ENCODE peak calls at places on chromosomes 5 and 9, in eight cellular contexts. L is fibroblast of the aortic adventitia, U is heart left ventricle, X is choroid plexus epithelial cell, I is D721Med, D is AG04449, S is fibroblast of pulmonary artery, Y is AG09319. M is an unnamed sample.

GRCh38 chr5:90558344-90559192 is at the start of gene ADGRV1:
- DNase-seq in D (no peak), L (peak; percentile 30), U (peak; percentile 32), I (peak; percentile 38), S (peak; percentile 33), Y (no peak), X (peak; percentile 42), M (no peak)

GRCh38 chr5:15452030-15452429 is 48.0 kb upstream of the FBXL7 start:
- DNase-seq in S (no peak), I (no peak), U (peak; percentile 24), X (no peak), Y (no peak), L (peak; percentile 8), D (no peak), M (no peak)

GRCh38 chr9:135065804-135066203 is 21.7 kb upstream of the OLFM1 start:
- DNase-seq in D (no peak), L (no peak), S (no peak), I (no peak), U (peak; percentile 3), Y (no peak), X (no peak), M (no peak)

GRCh38 chr5:114789773-114790402 is 379.8 kb downstream of the TRIM36 start:
- DNase-seq in L (peak; percentile 2), D (peak; percentile 3), U (no peak), I (peak; percentile 21), S (peak; percentile 7), X (peak; percentile 2), Y (no peak), M (peak; percentile 6)

GRCh38 chr5:175535781-175536180 is 57.4 kb downstream of the SFXN1 start:
- DNase-seq in U (no peak), X (no peak), S (no peak), L (no peak), Y (no peak), D (no peak), I (no peak), M (no peak)

GRCh38 chr5:172745836-172746235 is 25.2 kb downstream of the DUSP1 start:
- DNase-seq in S (no peak), D (no peak), X (no peak), Y (no peak), U (no peak), I (no peak), L (no peak), M (no peak)

GRCh38 chr9:128118971-128119665 is 8.4 kb downstream of the PTGES2 start:
- DNase-seq in I (no peak), X (no peak), Y (no peak), D (no peak), U (peak; percentile 26), S (no peak), L (no peak), M (no peak)

GRCh38 chr9:3962467-3962866 is 337.4 kb downstream of the GLIS3 start:
- DNase-seq in I (no peak), S (peak; percentile 64), D (no peak), X (peak; percentile 75), L (peak; percentile 40), U (no peak), Y (no peak), M (peak; percentile 58)

GRCh38 chr5:74851684-74852353 is 14.4 kb downstream of the FAM169A start:
- DNase-seq in X (peak; percentile 44), Y (peak; percentile 22), S (peak; percentile 64), I (no peak), D (no peak), U (no peak), L (peak; percentile 73), M (peak; percentile 22)

GRCh38 chr9:133004091-133005072 is 25.9 kb downstream of the GFI1B start:
- DNase-seq in I (no peak), X (no peak), Y (no peak), S (no peak), L (no peak), U (no peak), D (no peak), M (no peak)

GRCh38 chr9:90898229-90898628 is 96.6 kb downstream of the SYK start:
- DNase-seq in Y (no peak), L (peak; percentile 16), S (peak; percentile 24), U (no peak), I (no peak), D (no peak), X (peak; percentile 57), M (peak; percentile 18)

GRCh38 chr9:90901933-90902332 is 100.3 kb downstream of the SYK start:
- DNase-seq in L (no peak), D (no peak), I (no peak), X (no peak), S (no peak), Y (no peak), U (no peak), M (no peak)

GRCh38 chr9:90903731-90904422 is 102.3 kb downstream of the SYK start:
- DNase-seq in D (no peak), S (no peak), X (no peak), U (no peak), Y (no peak), L (no peak), I (no peak), M (no peak)

GRCh38 chr9:90899287-90899686 is 97.7 kb downstream of the SYK start:
- DNase-seq in Y (no peak), I (no peak), L (no peak), S (no peak), D (no peak), U (no peak), X (no peak), M (no peak)

GRCh38 chr9:90900130-90900529 is 98.5 kb downstream of the SYK start:
- DNase-seq in I (no peak), D (no peak), Y (no peak), S (no peak), U (peak; percentile 69), X (peak; percentile 30), L (peak; percentile 12), M (peak; percentile 22)
- TF ChIP-seq CTCF in I (no peak), D (peak; percentile 41), Y (peak; percentile 20), S (peak; percentile 21), U (peak; percentile 25), X (peak; percentile 39), L (peak; percentile 23), M (peak; percentile 64)

GRCh38 chr5:171188016-171188415 is 121.0 kb upstream of the TLX3 start:
- DNase-seq in Y (no peak), U (no peak), D (no peak), S (no peak), I (no peak), L (no peak), X (no peak), M (no peak)
- TF ChIP-seq CTCF in Y (no peak), U (no peak), D (no peak), S (no peak), I (no peak), L (no peak), X (no peak), M (no peak)

GRCh38 chr9:93451762-93452709 is 551 bp downstream of the FAM120A start:
- DNase-seq in L (peak; percentile 32), D (no peak), Y (no peak), S (peak; percentile 34), I (no peak), X (peak; percentile 48), U (peak; percentile 57), M (peak; percentile 18)
- TF ChIP-seq CTCF in L (peak; percentile 8), D (no peak), Y (no peak), S (no peak), I (no peak), X (no peak), U (no peak), M (peak; percentile 43)

GRCh38 chr9:121357011-121357410 is 13.0 kb downstream of the STOM start:
- DNase-seq in S (no peak), D (no peak), I (no peak), U (no peak), Y (no peak), L (no peak), X (no peak), M (no peak)

GRCh38 chr9:121358747-121359146 is 11.3 kb downstream of the STOM start:
- DNase-seq in D (no peak), Y (no peak), S (no peak), X (no peak), U (no peak), I (no peak), L (no peak), M (no peak)

GRCh38 chr9:121360975-121361374 is 9.1 kb downstream of the STOM start:
- DNase-seq in X (peak; percentile 92), Y (no peak), U (no peak), L (peak; percentile 89), D (peak; percentile 79), S (peak; percentile 82), I (no peak), M (peak; percentile 87)

GRCh38 chr9:121362813-121363585 is 7.1 kb downstream of the STOM start:
- DNase-seq in L (peak; percentile 84), U (no peak), X (peak; percentile 77), S (peak; percentile 78), D (peak; percentile 55), Y (no peak), I (no peak), M (peak; percentile 88)

GRCh38 chr9:121359358-121360294 is 10.4 kb downstream of the STOM start:
- DNase-seq in Y (no peak), S (peak; percentile 52), U (no peak), D (no peak), I (no peak), X (peak; percentile 58), L (peak; percentile 36), M (peak; percentile 53)
- TF ChIP-seq CTCF in Y (no peak), S (no peak), U (no peak), D (no peak), I (no peak), X (no peak), L (no peak), M (no peak)

GRCh38 chr5:107293551-107293950 is 377.2 kb downstream of the EFNA5 start:
- DNase-seq in S (no peak), L (no peak), Y (no peak), X (no peak), D (no peak), U (no peak), I (no peak), M (no peak)

GRCh38 chr5:107294151-107294550 is 376.6 kb downstream of the EFNA5 start:
- DNase-seq in Y (no peak), X (no peak), D (no peak), S (no peak), L (no peak), I (no peak), U (no peak), M (no peak)

GRCh38 chr5:107295914-107296313 is 374.8 kb downstream of the EFNA5 start:
- DNase-seq in L (no peak), U (no peak), D (no peak), X (no peak), S (no peak), Y (no peak), I (no peak), M (no peak)

GRCh38 chr5:107296572-107296971 is 374.2 kb downstream of the EFNA5 start:
- DNase-seq in I (no peak), U (no peak), D (no peak), L (no peak), Y (no peak), X (no peak), S (no peak), M (no peak)

GRCh38 chr5:107294669-107295068 is 376.1 kb downstream of the EFNA5 start:
- DNase-seq in D (no peak), X (no peak), I (no peak), L (no peak), U (no peak), S (no peak), Y (peak; percentile 15), M (no peak)
- TF ChIP-seq CTCF in D (no peak), X (no peak), I (no peak), L (no peak), U (no peak), S (no peak), Y (no peak), M (no peak)

M was measured in HFFc6.